ENCODE peak calls at places on chromosome 1, in four cellular contexts. One of them, this sample, is unnamed.

GRCh38 chr1:1438531-1439381 is 3.3 kb downstream of the VWA1 start:
- DNase-seq in stimulated activated CD4-positive, alpha-beta T cell treated with anti-CD3 and anti-CD28 coated beads, Interleukin-4, amount 100 ng/mL, for 1 hour: no peak
- DNase-seq in pancreas: no peak
- DNase-seq in HEK293T: no peak
- DNase-seq in this sample: no peak

GRCh38 chr1:206464456-206464964 is 5.8 kb upstream of the IKBKE start:
- DNase-seq in pancreas: no peak
- DNase-seq in HEK293T: no peak
- DNase-seq in stimulated activated CD4-positive, alpha-beta T cell treated with anti-CD3 and anti-CD28 coated beads, Interleukin-4, amount 100 ng/mL, for 1 hour: no peak
- DNase-seq in this sample: peak

GRCh38 chr1:1074631-1075147 is 583 bp upstream of the RNF223 start:
- DNase-seq in pancreas: no peak
- DNase-seq in HEK293T: no peak
- DNase-seq in stimulated activated CD4-positive, alpha-beta T cell treated with anti-CD3 and anti-CD28 coated beads, Interleukin-4, amount 100 ng/mL, for 1 hour: no peak
- DNase-seq in this sample: no peak

GRCh38 chr1:155989992-155990325 is 11.6 kb upstream of the ARHGEF2 start:
- DNase-seq in pancreas: no peak
- DNase-seq in HEK293T: no peak
- DNase-seq in stimulated activated CD4-positive, alpha-beta T cell treated with anti-CD3 and anti-CD28 coated beads, Interleukin-4, amount 100 ng/mL, for 1 hour: no peak
- DNase-seq in this sample: no peak

GRCh38 chr1:111582644-111583618 is 36.7 kb upstream of the RAP1A start:
- DNase-seq in HEK293T: no peak
- DNase-seq in stimulated activated CD4-positive, alpha-beta T cell treated with anti-CD3 and anti-CD28 coated beads, Interleukin-4, amount 100 ng/mL, for 1 hour: no peak
- DNase-seq in pancreas: no peak
- DNase-seq in this sample: no peak

GRCh38 chr1:5938068-5938740 is 54.0 kb downstream of the NPHP4 start:
- DNase-seq in pancreas: no peak
- DNase-seq in stimulated activated CD4-positive, alpha-beta T cell treated with anti-CD3 and anti-CD28 coated beads, Interleukin-4, amount 100 ng/mL, for 1 hour: no peak
- DNase-seq in HEK293T: no peak
- DNase-seq in this sample: no peak

GRCh38 chr1:218516526-218516925 is 171.4 kb downstream of the TGFB2 start:
- DNase-seq in stimulated activated CD4-positive, alpha-beta T cell treated with anti-CD3 and anti-CD28 coated beads, Interleukin-4, amount 100 ng/mL, for 1 hour: no peak
- DNase-seq in HEK293T: no peak
- DNase-seq in pancreas: no peak
- DNase-seq in this sample: no peak

GRCh38 chr1:15406911-15407559 is 2.7 kb upstream of the EFHD2 start:
- DNase-seq in pancreas: no peak
- DNase-seq in HEK293T: no peak
- DNase-seq in stimulated activated CD4-positive, alpha-beta T cell treated with anti-CD3 and anti-CD28 coated beads, Interleukin-4, amount 100 ng/mL, for 1 hour: no peak
- DNase-seq in this sample: peak

GRCh38 chr1:21842606-21843162 is 30.6 kb downstream of the LDLRAD2 start:
- DNase-seq in stimulated activated CD4-positive, alpha-beta T cell treated with anti-CD3 and anti-CD28 coated beads, Interleukin-4, amount 100 ng/mL, for 1 hour: no peak
- DNase-seq in HEK293T: no peak
- DNase-seq in pancreas: no peak
- DNase-seq in this sample: no peak

GRCh38 chr1:96313216-96313615 is 408.4 kb upstream of the PTBP2 start:
- DNase-seq in pancreas: no peak
- DNase-seq in HEK293T: no peak
- DNase-seq in stimulated activated CD4-positive, alpha-beta T cell treated with anti-CD3 and anti-CD28 coated beads, Interleukin-4, amount 100 ng/mL, for 1 hour: no peak
- DNase-seq in this sample: peak

GRCh38 chr1:57209495-57209894 is 214.4 kb downstream of the DAB1 start:
- DNase-seq in pancreas: no peak
- DNase-seq in stimulated activated CD4-positive, alpha-beta T cell treated with anti-CD3 and anti-CD28 coated beads, Interleukin-4, amount 100 ng/mL, for 1 hour: no peak
- DNase-seq in HEK293T: no peak
- DNase-seq in this sample: no peak

GRCh38 chr1:219329606-219330005 is 155.9 kb downstream of the LYPLAL1 start:
- DNase-seq in HEK293T: no peak
- DNase-seq in pancreas: no peak
- DNase-seq in stimulated activated CD4-positive, alpha-beta T cell treated with anti-CD3 and anti-CD28 coated beads, Interleukin-4, amount 100 ng/mL, for 1 hour: no peak
- DNase-seq in this sample: peak

GRCh38 chr1:56297191-56297590 is 282.2 kb downstream of the PLPP3 start:
- DNase-seq in HEK293T: no peak
- DNase-seq in pancreas: no peak
- DNase-seq in stimulated activated CD4-positive, alpha-beta T cell treated with anti-CD3 and anti-CD28 coated beads, Interleukin-4, amount 100 ng/mL, for 1 hour: no peak
- DNase-seq in this sample: no peak

GRCh38 chr1:50066806-50067205 is 41.9 kb upstream of the ELAVL4 start:
- DNase-seq in pancreas: no peak
- DNase-seq in stimulated activated CD4-positive, alpha-beta T cell treated with anti-CD3 and anti-CD28 coated beads, Interleukin-4, amount 100 ng/mL, for 1 hour: no peak
- DNase-seq in HEK293T: no peak
- DNase-seq in this sample: no peak

GRCh38 chr1:166588741-166589140 is 250.5 kb upstream of the POGK start:
- DNase-seq in HEK293T: no peak
- DNase-seq in pancreas: no peak
- DNase-seq in stimulated activated CD4-positive, alpha-beta T cell treated with anti-CD3 and anti-CD28 coated beads, Interleukin-4, amount 100 ng/mL, for 1 hour: no peak
- DNase-seq in this sample: no peak

GRCh38 chr1:93029317-93029716 is 49.8 kb upstream of the MTF2 start:
- DNase-seq in stimulated activated CD4-positive, alpha-beta T cell treated with anti-CD3 and anti-CD28 coated beads, Interleukin-4, amount 100 ng/mL, for 1 hour: no peak
- DNase-seq in pancreas: no peak
- DNase-seq in HEK293T: no peak
- DNase-seq in this sample: no peak

GRCh38 chr1:2132222-2133038 is 62.1 kb downstream of the FAAP20 start:
- DNase-seq in stimulated activated CD4-positive, alpha-beta T cell treated with anti-CD3 and anti-CD28 coated beads, Interleukin-4, amount 100 ng/mL, for 1 hour: peak
- DNase-seq in HEK293T: peak
- DNase-seq in pancreas: peak
- DNase-seq in this sample: peak

GRCh38 chr1:181918893-181919728 is 142.4 kb downstream of the ZNF648 start:
- DNase-seq in pancreas: no peak
- DNase-seq in stimulated activated CD4-positive, alpha-beta T cell treated with anti-CD3 and anti-CD28 coated beads, Interleukin-4, amount 100 ng/mL, for 1 hour: no peak
- DNase-seq in HEK293T: no peak
- DNase-seq in this sample: no peak

GRCh38 chr1:119081705-119082104 is 58.7 kb downstream of the WARS2 start:
- DNase-seq in HEK293T: no peak
- DNase-seq in stimulated activated CD4-positive, alpha-beta T cell treated with anti-CD3 and anti-CD28 coated beads, Interleukin-4, amount 100 ng/mL, for 1 hour: no peak
- DNase-seq in pancreas: no peak
- DNase-seq in this sample: peak

GRCh38 chr1:211386931-211387330 is 60.3 kb downstream of the TRAF5 start:
- DNase-seq in pancreas: no peak
- DNase-seq in stimulated activated CD4-positive, alpha-beta T cell treated with anti-CD3 and anti-CD28 coated beads, Interleukin-4, amount 100 ng/mL, for 1 hour: no peak
- DNase-seq in HEK293T: no peak
- DNase-seq in this sample: peak

GRCh38 chr1:24619376-24619775 is 23.7 kb upstream of the SRRM1 start:
- DNase-seq in pancreas: no peak
- DNase-seq in HEK293T: no peak
- DNase-seq in stimulated activated CD4-positive, alpha-beta T cell treated with anti-CD3 and anti-CD28 coated beads, Interleukin-4, amount 100 ng/mL, for 1 hour: no peak
- DNase-seq in this sample: no peak

GRCh38 chr1:168381850-168382249 is 101.2 kb downstream of the TBX19 start:
- DNase-seq in pancreas: no peak
- DNase-seq in stimulated activated CD4-positive, alpha-beta T cell treated with anti-CD3 and anti-CD28 coated beads, Interleukin-4, amount 100 ng/mL, for 1 hour: no peak
- DNase-seq in HEK293T: no peak
- DNase-seq in this sample: no peak